ENCODE peak calls at places on chromosomes 13 and 19, in five cellular contexts. W is uterus, U is ovary, V is heart left ventricle, K is BE2C. A is an unnamed sample. For H3K27me3 and H3K4me1, the result is how much of the 10 kb centered on the place peaks cover.

GRCh38 chr13:75220238-75220542 is 261.8 kb downstream of the TBC1D4 start:
- DNase-seq in U (no peak), W (no peak), K (no peak), V (no peak), A (no peak)

GRCh38 chr13:42277618-42278276 is 5.8 kb downstream of the AKAP11 start:
- DNase-seq in U (no peak), V (no peak), W (no peak), K (no peak), A (no peak)

GRCh38 chr13:25686831-25687495 is 315.2 kb downstream of the ATP8A2 start:
- DNase-seq in K (no peak), V (no peak), U (no peak), W (no peak), A (no peak)

GRCh38 chr13:97142452-97142851 is 79.7 kb upstream of the MBNL2 start:
- DNase-seq in U (no peak), K (no peak), W (no peak), V (peak), A (peak)

GRCh38 chr19:854549-854948 is 2.4 kb downstream of the ELANE start:
- DNase-seq in W (no peak), U (no peak), K (no peak), V (no peak), A (no peak)

GRCh38 chr19:46976845-46977320 is 42.8 kb upstream of the NPAS1 start:
- DNase-seq in W (no peak), V (no peak), K (no peak), U (no peak), A (peak)

GRCh38 chr19:40974633-40975037 is 16.4 kb upstream of the CYP2B6 start:
- DNase-seq in V (peak), U (peak), K (peak), W (peak), A (peak)

GRCh38 chr13:89726690-89727435 is 1620.6 kb upstream of the MIR17HG start:
- DNase-seq in U (no peak), K (no peak), V (no peak), W (no peak), A (no peak)

GRCh38 chr13:74920361-74920760 is 561.6 kb downstream of the TBC1D4 start:
- DNase-seq in U (no peak), K (no peak), V (no peak), W (no peak), A (no peak)

GRCh38 chr19:6787393-6787792 is 14.9 kb downstream of the VAV1 start:
- DNase-seq in K (no peak), U (no peak), W (no peak), V (no peak), A (no peak)

GRCh38 chr19:6790194-6791128 is 18.0 kb downstream of the VAV1 start:
- DNase-seq in W (no peak), U (no peak), V (no peak), K (no peak), A (no peak)

GRCh38 chr19:6791237-6791636 is 18.7 kb downstream of the VAV1 start:
- DNase-seq in K (no peak), W (no peak), U (no peak), V (no peak), A (no peak)

GRCh38 chr19:6793411-6793810 is 20.9 kb downstream of the VAV1 start:
- DNase-seq in W (no peak), V (no peak), K (no peak), U (no peak), A (no peak)

DNA sequence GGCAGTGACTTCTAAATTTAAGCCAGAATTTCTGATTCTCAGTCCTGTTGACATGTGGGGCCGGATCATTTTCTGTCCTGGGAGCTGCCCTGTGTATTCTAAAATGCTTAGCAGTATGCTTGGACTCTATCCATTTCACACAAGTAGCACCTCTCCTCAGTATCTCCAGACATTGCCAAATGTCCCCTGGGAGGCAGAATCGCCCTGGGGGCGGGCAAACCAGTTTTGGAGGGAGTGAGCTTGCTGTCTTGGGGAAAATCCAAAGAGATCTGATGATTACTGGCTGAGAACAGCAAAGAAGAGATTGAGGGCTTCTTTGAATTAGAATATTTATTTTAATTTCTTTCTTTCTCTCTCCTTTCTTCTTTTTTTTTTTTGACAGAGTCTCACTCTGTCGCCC is 16.4 kb downstream of the VAV1 start:
- DNase-seq in V (no peak), W (no peak), U (no peak), K (no peak), A (no peak)
- H3K27me3 ChIP-seq in V (under half), W (under half), U (under half), K (under half), A (under half)

GRCh38 chr19:39136225-39136940 is 10.8 kb downstream of the PAK4 start:
- DNase-seq in W (no peak), U (no peak), K (no peak), V (no peak), A (no peak)
- H3K4me1 ChIP-seq in W (under half), U (under half), K (under half), V (under half), A (under half)

GRCh38 chr19:3374369-3375112 is 8.2 kb downstream of the NFIC start:
- DNase-seq in K (peak), V (no peak), W (peak), U (peak), A (peak)
- H3K4me3 ChIP-seq in K (no peak), V (peak), W (peak), U (peak), A (no peak)

GRCh38 chr19:45499196-45500180 is 1.2 kb downstream of the PPM1N start:
- DNase-seq in V (no peak), K (peak), W (no peak), U (no peak), A (peak)
- H3K27me3 ChIP-seq in V (under half), K (under half), W (under half), U (under half), A (under half)

DNA sequence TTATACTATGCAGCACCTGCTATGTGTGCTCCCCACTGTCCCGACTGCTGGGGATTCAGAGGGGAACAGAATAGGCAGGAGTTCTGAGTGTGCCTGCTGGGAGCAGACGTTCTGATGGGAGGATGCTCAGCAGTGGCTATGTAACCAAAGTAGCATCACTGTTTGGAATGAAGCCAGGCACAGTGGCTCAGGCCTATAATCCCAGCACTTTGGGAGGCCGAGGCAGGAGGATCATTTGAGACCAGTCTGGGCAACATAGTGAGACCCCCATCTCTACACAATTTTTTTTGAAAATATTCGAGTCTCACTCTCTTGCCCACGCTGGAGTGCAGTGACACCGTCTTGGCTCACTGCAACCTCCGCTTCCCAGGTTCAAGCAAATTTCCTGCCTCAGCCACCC is 6.0 kb downstream of the ATG4D start:
- DNase-seq in V (no peak), U (no peak), W (no peak), K (no peak), A (no peak)
- H3K4me1 ChIP-seq in V (under half), U (under half), W (under half), K (under half), A (under half)

DNA sequence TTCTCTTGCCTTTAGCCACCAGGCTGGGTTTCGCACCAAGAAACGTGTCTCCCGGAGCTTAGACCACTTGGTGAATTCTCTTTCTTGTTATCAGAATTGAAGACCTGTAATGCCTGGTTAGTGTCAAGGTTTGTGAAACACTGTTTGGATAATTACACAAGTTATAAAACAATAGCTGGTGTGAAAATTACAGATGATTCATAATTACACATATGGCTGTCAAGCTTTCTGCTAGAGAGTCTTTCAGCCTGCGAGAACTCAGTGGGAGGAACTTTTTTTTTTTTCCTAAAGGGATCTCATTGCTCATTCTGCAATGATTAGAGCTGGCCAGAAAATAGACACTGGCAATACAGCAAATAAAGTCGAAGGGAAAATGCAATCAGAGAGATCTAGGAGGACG is 13.4 kb upstream of the KLK4 start:
- DNase-seq in V (no peak), K (no peak), U (no peak), W (no peak), A (no peak)
- H3K4me3 ChIP-seq in V (no peak), K (no peak), U (no peak), W (no peak), A (no peak)